ENCODE peak calls at places on chromosomes 13 and 19, in seven cellular contexts. Y is spleen, E is fibroblast of lung, G is testis, L is PC-9, J is BJ, Q is astrocyte of the spinal cord. S is an unnamed sample.

GRCh38 chr19:55640043-55640576 is 692 bp upstream of the ZNF580 start:
- DNase-seq in Q (peak; percentile 59), L (no peak), E (peak; percentile 75), G (peak; percentile 61), Y (peak; percentile 94), J (no peak), S (peak; percentile 83)

GRCh38 chr19:8684001-8684902 is 14.3 kb downstream of the ACTL9 start:
- DNase-seq in Y (no peak), G (no peak), E (no peak), J (no peak), Q (no peak), L (no peak), S (no peak)

GRCh38 chr19:12484011-12484370 is 625 bp downstream of the ZNF709 start:
- DNase-seq in J (no peak), L (no peak), Y (no peak), G (no peak), Q (peak; percentile 21), E (peak; percentile 15), S (peak; percentile 7)

GRCh38 chr19:50602935-50603334 is 34.7 kb upstream of the LRRC4B start:
- DNase-seq in J (no peak), G (no peak), L (no peak), E (no peak), Y (no peak), Q (no peak), S (no peak)

GRCh38 chr19:16133818-16134217 is 9.7 kb upstream of the HSH2D start:
- DNase-seq in Q (no peak), G (no peak), E (no peak), Y (no peak), L (no peak), J (no peak), S (no peak)

GRCh38 chr19:48918801-48919247 is 14.7 kb upstream of the DHDH start:
- DNase-seq in L (no peak), J (no peak), Q (no peak), Y (no peak), G (peak; percentile 75), E (no peak), S (peak; percentile 20)

GRCh38 chr19:27911122-27911898 is 1301.6 kb downstream of the UQCRFS1 start:
- DNase-seq in L (no peak), G (no peak), E (no peak), J (no peak), Y (no peak), Q (no peak), S (no peak)

GRCh38 chr19:1206733-1207301 is 1.2 kb downstream of the STK11 start:
- DNase-seq in Y (peak; percentile 90), J (no peak), L (no peak), G (peak; percentile 62), E (no peak), Q (no peak), S (no peak)

GRCh38 chr19:46428278-46429141 is at the start of gene PNMA8C:
- DNase-seq in Y (peak; percentile 89), G (peak; percentile 89), Q (peak; percentile 59), J (no peak), E (peak; percentile 52), L (no peak), S (peak; percentile 59)

GRCh38 chr19:46429999-46430398 is 1.3 kb upstream of the PNMA8C start:
- DNase-seq in Y (no peak), Q (no peak), E (no peak), L (no peak), G (no peak), J (no peak), S (no peak)

GRCh38 chr19:46427518-46427917 is 1.2 kb downstream of the PNMA8C start:
- DNase-seq in L (no peak), Q (no peak), Y (no peak), G (no peak), E (no peak), J (no peak), S (no peak)

GRCh38 chr19:46426035-46426505 is 2.7 kb downstream of the PNMA8C start:
- DNase-seq in G (no peak), Y (no peak), J (no peak), Q (peak; percentile 32), E (peak; percentile 47), L (no peak), S (peak; percentile 50)

GRCh38 chr19:46426506-46427162 is 2.1 kb downstream of the PNMA8C start:
- DNase-seq in Y (peak; percentile 79), J (no peak), Q (peak; percentile 73), E (peak; percentile 84), L (no peak), G (peak; percentile 94), S (peak; percentile 88)
- H3K4me3 ChIP-seq in Y (peak overlapping the region; percentile 65), J (peak overlapping the region; percentile 53), Q (peak overlapping the region; percentile 59), E (peak overlapping the region; percentile 59), L (no peak overlapping the region), G (peak overlapping the region; percentile 69), S (peak overlapping the region; percentile 75)

DNA sequence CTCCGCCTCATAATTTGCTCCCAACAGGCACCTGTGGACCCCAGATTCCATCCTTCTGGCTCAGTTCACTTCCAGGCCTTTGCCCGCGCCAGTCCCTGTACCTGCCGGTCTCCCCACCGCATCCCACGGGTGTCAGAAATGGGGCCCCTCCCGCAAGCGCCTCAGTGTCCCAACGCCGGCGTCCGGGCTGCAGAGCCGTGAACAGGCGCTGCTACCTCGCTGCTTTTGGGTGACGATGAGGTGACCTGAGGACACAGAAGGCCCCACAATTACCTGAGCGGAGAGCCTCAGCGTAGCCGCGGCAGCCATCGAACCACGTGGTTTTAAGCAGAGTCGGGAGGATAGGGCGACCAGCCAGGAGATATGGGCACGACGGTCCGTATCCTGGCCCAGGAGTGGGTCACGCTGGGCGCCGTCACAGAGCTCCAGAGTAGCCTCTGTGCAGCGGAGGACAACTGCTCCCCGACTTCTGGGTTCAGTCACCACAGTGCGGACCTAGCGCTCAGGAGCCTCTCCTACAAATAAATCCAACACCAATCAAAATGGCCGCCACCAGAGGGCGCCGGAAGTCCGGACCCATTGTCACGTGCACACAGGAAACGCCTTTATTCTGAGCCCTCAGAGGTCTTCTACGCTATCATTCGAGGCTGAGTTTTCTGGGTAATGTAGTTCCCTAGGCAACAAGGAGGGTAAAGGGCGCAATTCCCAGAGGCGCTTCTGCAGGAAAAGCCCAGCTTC is at the start of gene ZNF814:
- DNase-seq in Y (peak; percentile 91), L (peak; percentile 79), G (peak; percentile 94), Q (peak; percentile 87), E (peak; percentile 91), J (peak; percentile 40), S (peak; percentile 89)
- TF ChIP-seq CTCF in Y (peak; percentile 46), L (peak; percentile 76), G (peak; percentile 52), Q (peak; percentile 18), E (peak; percentile 42), J (peak; percentile 53), S (peak; percentile 49)

GRCh38 chr19:36028313-36029041 is 4.2 kb downstream of the CLIP3 start:
- DNase-seq in J (no peak), Q (no peak), Y (no peak), L (no peak), G (no peak), E (no peak), S (no peak)

GRCh38 chr19:36030264-36031148 is 2.2 kb downstream of the CLIP3 start:
- DNase-seq in G (no peak), Y (no peak), J (no peak), L (no peak), E (no peak), Q (no peak), S (peak; percentile 47)

GRCh38 chr19:36031308-36031707 is 1.4 kb downstream of the CLIP3 start:
- DNase-seq in L (no peak), G (no peak), Q (no peak), Y (no peak), E (no peak), J (no peak), S (no peak)

GRCh38 chr19:36027696-36028095 is 5.0 kb downstream of the CLIP3 start:
- DNase-seq in Y (no peak), E (no peak), G (no peak), L (no peak), J (no peak), Q (no peak), S (no peak)

DNA sequence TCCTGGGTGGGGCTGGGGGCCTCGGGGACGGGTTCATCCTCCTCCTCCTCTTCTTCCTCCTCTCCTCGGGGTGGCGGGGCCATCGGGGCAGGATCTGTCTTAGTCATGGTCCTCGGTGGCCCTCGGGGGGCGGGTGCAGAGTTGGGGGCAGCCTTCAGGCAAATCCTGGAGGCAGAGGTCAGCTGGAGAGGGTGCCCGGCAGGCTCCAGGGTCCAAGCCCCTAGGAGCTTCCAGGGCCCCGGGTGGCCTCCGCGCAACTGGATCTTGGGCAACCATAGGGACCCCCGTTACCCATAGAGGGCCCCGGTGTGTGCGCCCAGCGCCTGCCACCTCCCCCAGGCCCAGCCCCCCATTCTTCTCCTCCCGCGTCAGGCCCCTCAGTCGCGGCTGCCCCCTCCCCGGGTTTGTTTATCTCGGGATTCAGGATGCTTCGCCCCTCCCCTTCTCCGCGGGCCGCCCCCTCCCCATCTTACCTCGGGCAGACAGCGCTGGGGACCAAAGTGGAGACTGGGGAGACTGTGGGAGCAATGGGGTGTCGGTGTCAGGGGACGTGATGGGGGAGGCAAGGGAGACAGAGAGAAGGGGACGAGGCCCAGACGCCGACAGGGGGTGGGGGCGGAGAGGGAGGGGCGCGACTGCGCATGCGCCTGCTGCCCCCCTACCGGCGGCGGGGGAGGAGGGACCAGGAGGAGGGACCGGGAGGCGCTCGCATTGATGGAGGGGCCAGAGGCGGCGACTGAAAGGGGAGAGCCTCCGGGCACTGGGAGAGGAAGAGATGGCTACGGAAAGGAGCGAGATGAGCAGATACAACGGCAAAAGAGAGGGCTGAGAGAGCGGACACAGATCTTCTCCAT is at the start of gene CLIP3:
- DNase-seq in Q (peak; percentile 63), E (peak; percentile 63), J (no peak), G (peak; percentile 78), Y (no peak), L (no peak), S (peak; percentile 71)
- H3K4me3 ChIP-seq in Q (peak within 1 kb of the TSS; percentile 81), E (peak within 1 kb of the TSS; percentile 62), J (peak within 1 kb of the TSS; percentile 99), G (peak within 1 kb of the TSS; percentile 76), Y (peak within 1 kb of the TSS; percentile 62), L (no peak within 1 kb of the TSS), S (peak within 1 kb of the TSS; percentile 89)

GRCh38 chr13:28753208-28753892 is 34.6 kb upstream of the SLC46A3 start:
- DNase-seq in L (peak; percentile 79), Q (peak; percentile 88), G (peak; percentile 70), J (peak; percentile 77), E (peak; percentile 70), Y (no peak), S (peak; percentile 93)
- TF ChIP-seq CTCF in L (no peak), Q (peak; percentile 16), G (no peak), J (peak; percentile 11), E (no peak), Y (no peak), S (peak; percentile 28)

DNA sequence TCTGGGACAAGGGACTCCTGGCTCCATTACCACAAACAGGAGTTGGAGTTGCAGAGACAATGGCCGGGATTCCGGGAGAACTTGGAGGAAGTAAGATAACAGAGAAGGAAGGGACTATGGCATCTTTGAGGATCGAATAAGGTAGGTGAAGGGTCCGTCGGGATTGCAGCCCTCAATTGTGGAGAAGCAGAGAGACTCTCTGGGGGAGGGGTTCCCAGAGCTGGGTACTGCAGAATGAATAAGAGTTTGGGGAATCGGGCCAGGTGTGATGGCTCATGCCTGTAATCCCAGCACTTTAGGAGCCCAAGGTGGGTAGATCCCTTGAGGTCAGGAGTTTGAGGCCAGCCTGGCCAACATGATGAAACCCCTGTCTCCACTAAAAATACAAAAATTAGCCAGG is 3.8 kb downstream of the BST2 start:
- DNase-seq in E (no peak), Q (no peak), J (no peak), G (no peak), Y (no peak), L (no peak), S (no peak)
- H3K4me3 ChIP-seq in E (no peak overlapping the region), Q (no peak overlapping the region), J (no peak overlapping the region), G (no peak overlapping the region), Y (no peak overlapping the region), L (no peak overlapping the region), S (no peak overlapping the region)

GRCh38 chr13:77894743-77895142 is 23.9 kb downstream of the EDNRB start:
- DNase-seq in G (no peak), L (no peak), E (no peak), Q (no peak), J (no peak), Y (no peak), S (no peak)
- TF ChIP-seq CTCF in G (no peak), L (no peak), E (no peak), Q (no peak), J (no peak), Y (no peak), S (no peak)